ENCODE peak calls at places on chromosomes 5 and 9, in five cellular contexts. One of them, this sample, is unnamed.

GRCh38 chr9:81964216-81965171 is 21.2 kb downstream of the SPATA31D3 start:
- DNase-seq in GM04504: peak
- DNase-seq in kidney epithelial cell: no peak
- DNase-seq in CD4-positive, alpha-beta T cell: no peak
- DNase-seq in A549: no peak
- DNase-seq in this sample: peak

GRCh38 chr5:172496671-172497371 is 42.5 kb upstream of the SH3PXD2B start:
- DNase-seq in GM04504: peak
- DNase-seq in A549: no peak
- DNase-seq in kidney epithelial cell: no peak
- DNase-seq in CD4-positive, alpha-beta T cell: no peak
- DNase-seq in this sample: no peak

GRCh38 chr5:15510816-15511215 is 10.8 kb downstream of the FBXL7 start:
- DNase-seq in CD4-positive, alpha-beta T cell: no peak
- DNase-seq in GM04504: peak
- DNase-seq in kidney epithelial cell: no peak
- DNase-seq in A549: no peak
- DNase-seq in this sample: no peak

GRCh38 chr5:91306497-91306896 is 76.6 kb downstream of the ARRDC3 start:
- DNase-seq in kidney epithelial cell: no peak
- DNase-seq in CD4-positive, alpha-beta T cell: no peak
- DNase-seq in GM04504: no peak
- DNase-seq in A549: no peak
- DNase-seq in this sample: no peak

GRCh38 chr5:93578179-93578812 is 2.7 kb downstream of the NR2F1-AS1 start:
- DNase-seq in CD4-positive, alpha-beta T cell: no peak
- DNase-seq in A549: no peak
- DNase-seq in kidney epithelial cell: no peak
- DNase-seq in GM04504: no peak
- DNase-seq in this sample: no peak

GRCh38 chr9:96491079-96491879 is 41.3 kb downstream of the HABP4 start:
- DNase-seq in A549: no peak
- DNase-seq in kidney epithelial cell: no peak
- DNase-seq in CD4-positive, alpha-beta T cell: no peak
- DNase-seq in GM04504: no peak
- DNase-seq in this sample: no peak

GRCh38 chr9:105038057-105038456 is 110.1 kb upstream of the ABCA1 start:
- DNase-seq in GM04504: no peak
- DNase-seq in CD4-positive, alpha-beta T cell: no peak
- DNase-seq in kidney epithelial cell: no peak
- DNase-seq in A549: no peak
- DNase-seq in this sample: no peak

GRCh38 chr9:96027271-96028131 is 152.0 kb downstream of the ERCC6L2 start:
- DNase-seq in GM04504: no peak
- DNase-seq in kidney epithelial cell: no peak
- DNase-seq in CD4-positive, alpha-beta T cell: no peak
- DNase-seq in A549: no peak
- DNase-seq in this sample: no peak

GRCh38 chr9:86573886-86574285 is 219.7 kb upstream of the TUT7 start:
- DNase-seq in kidney epithelial cell: no peak
- DNase-seq in A549: no peak
- DNase-seq in CD4-positive, alpha-beta T cell: no peak
- DNase-seq in GM04504: peak
- DNase-seq in this sample: no peak

GRCh38 chr5:132222649-132223038 is 5.0 kb downstream of the P4HA2 start:
- DNase-seq in GM04504: no peak
- DNase-seq in CD4-positive, alpha-beta T cell: no peak
- DNase-seq in A549: no peak
- DNase-seq in kidney epithelial cell: no peak
- DNase-seq in this sample: no peak

GRCh38 chr5:15579193-15579990 is 79.4 kb downstream of the FBXL7 start:
- DNase-seq in A549: no peak
- DNase-seq in GM04504: no peak
- DNase-seq in CD4-positive, alpha-beta T cell: no peak
- DNase-seq in kidney epithelial cell: no peak
- DNase-seq in this sample: no peak

GRCh38 chr9:98652741-98653140 is 56.0 kb downstream of the GABBR2 start:
- DNase-seq in CD4-positive, alpha-beta T cell: no peak
- DNase-seq in kidney epithelial cell: no peak
- DNase-seq in A549: no peak
- DNase-seq in GM04504: no peak
- DNase-seq in this sample: no peak

GRCh38 chr9:128902351-128903078 is 18.3 kb upstream of the PHYHD1 start:
- DNase-seq in GM04504: no peak
- DNase-seq in kidney epithelial cell: no peak
- DNase-seq in CD4-positive, alpha-beta T cell: peak
- DNase-seq in A549: no peak
- DNase-seq in this sample: no peak